ENCODE peak calls at places on chromosome 19, in six cellular contexts. G, O, D, L, Y and P are unnamed samples.

GRCh38 chr19:48102870-48103751 is 7.5 kb downstream of the PLA2G4C start:
- DNase-seq in O (peak; percentile 52), Y (peak; percentile 61), L (no peak), D (no peak), G (peak; percentile 53), P (peak; percentile 72)

GRCh38 chr19:13095393-13095784 is 7.3 kb downstream of the LYL1 start:
- DNase-seq in Y (no peak), L (no peak), O (no peak), D (no peak), G (no peak), P (no peak)

GRCh38 chr19:2711937-2712205 is 9.3 kb downstream of the DIRAS1 start:
- DNase-seq in Y (no peak), O (no peak), D (no peak), G (no peak), L (no peak), P (no peak)

GRCh38 chr19:1911098-1911497 is 5.9 kb downstream of the ADAT3 start:
- DNase-seq in D (no peak), G (no peak), O (no peak), L (no peak), Y (no peak), P (no peak)

GRCh38 chr19:17553256-17553655 is 2.2 kb upstream of the COLGALT1 start:
- DNase-seq in O (peak; percentile 84), L (no peak), G (peak; percentile 57), D (no peak), Y (peak; percentile 95), P (peak; percentile 96)

GRCh38 chr19:8017808-8018207 is 12.4 kb upstream of the ELAVL1 start:
- DNase-seq in L (no peak), G (peak; percentile 79), Y (no peak), D (no peak), O (no peak), P (no peak)

GRCh38 chr19:19403373-19403901 is 2.0 kb upstream of the GATAD2A start:
- DNase-seq in D (no peak), Y (peak; percentile 73), O (peak; percentile 68), G (no peak), L (no peak), P (peak; percentile 30)

GRCh38 chr19:13100031-13100588 is 2.5 kb downstream of the LYL1 start:
- DNase-seq in Y (no peak), L (no peak), O (no peak), G (peak; percentile 92), D (peak; percentile 48), P (no peak)

GRCh38 chr19:2375341-2376121 is 15.5 kb downstream of the TMPRSS9 start:
- DNase-seq in O (no peak), G (peak; percentile 32), D (no peak), Y (no peak), L (no peak), P (peak; percentile 9)

GRCh38 chr19:4493104-4493928 is 21.2 kb downstream of the HDGFL2 start:
- DNase-seq in G (no peak), D (no peak), L (no peak), Y (no peak), O (no peak), P (no peak)

GRCh38 chr19:6524326-6524725 is 6.5 kb upstream of the TNFSF9 start:
- DNase-seq in L (no peak), G (no peak), D (no peak), Y (no peak), O (no peak), P (no peak)

GRCh38 chr19:55383789-55384575 is at the start of gene TMEM238:
- DNase-seq in L (no peak), Y (peak; percentile 90), G (peak; percentile 89), D (no peak), O (peak; percentile 70), P (peak; percentile 81)

GRCh38 chr19:55632463-55632834 is 8.1 kb upstream of the ZNF784 start:
- DNase-seq in L (peak; percentile 97), G (peak; percentile 98), O (peak; percentile 90), D (peak; percentile 72), Y (peak; percentile 95), P (peak; percentile 95)

GRCh38 chr19:7500811-7501450 is 12.1 kb upstream of the PEX11G start:
- DNase-seq in G (peak; percentile 83), Y (peak; percentile 68), D (no peak), O (peak; percentile 62), L (no peak), P (peak; percentile 66)

GRCh38 chr19:13300421-13301030 is 150.3 kb downstream of the IER2 start:
- DNase-seq in O (no peak), L (no peak), G (no peak), Y (no peak), D (no peak), P (no peak)

GRCh38 chr19:4911786-4912672 is 2.7 kb downstream of the UHRF1 start:
- DNase-seq in O (peak; percentile 100), Y (peak; percentile 100), L (peak; percentile 82), G (peak; percentile 74), D (peak; percentile 50), P (peak; percentile 100)

GRCh38 chr19:2168619-2169424 is 5.1 kb downstream of the DOT1L start:
- DNase-seq in Y (peak; percentile 100), O (peak; percentile 99), D (peak; percentile 18), L (peak; percentile 99), G (peak; percentile 95), P (peak; percentile 99)

GRCh38 chr19:32039446-32039845 is 306.0 kb upstream of the ZNF507 start:
- DNase-seq in D (no peak), L (no peak), G (no peak), Y (no peak), O (no peak), P (no peak)

GRCh38 chr19:11130824-11131455 is 24.6 kb downstream of the SPC24 start:
- DNase-seq in Y (peak; percentile 84), D (peak; percentile 60), O (peak; percentile 72), G (peak; percentile 74), L (peak; percentile 33), P (peak; percentile 63)